ENCODE peak calls at places on chromosomes 12 and 14, in nine cellular contexts. One of them, this sample, is unnamed.

GRCh38 chr12:91965781-91966180 is 179.9 kb downstream of the BTG1 start:
- DNase-seq in HT-29: no peak
- DNase-seq in stimulated activated CD4-positive, alpha-beta T cell treated with anti-CD3 and anti-CD28 coated beads, TNF-alpha, amount 100 ng/mL, for 1 hour: no peak
- DNase-seq in hypothalamus: no peak
- DNase-seq in right cardiac atrium: no peak
- DNase-seq in CD4-positive, alpha-beta T cell: no peak
- DNase-seq in IMR-90: no peak
- DNase-seq in NAMALWA: no peak
- DNase-seq in COR-L47: no peak
- DNase-seq in this sample: no peak

GRCh38 chr12:100716949-100717732 is 77.4 kb upstream of the ANO4 start:
- DNase-seq in HT-29: no peak
- DNase-seq in stimulated activated CD4-positive, alpha-beta T cell treated with anti-CD3 and anti-CD28 coated beads, TNF-alpha, amount 100 ng/mL, for 1 hour: no peak
- DNase-seq in hypothalamus: no peak
- DNase-seq in right cardiac atrium: peak
- DNase-seq in CD4-positive, alpha-beta T cell: no peak
- DNase-seq in IMR-90: no peak
- DNase-seq in NAMALWA: no peak
- DNase-seq in COR-L47: peak
- DNase-seq in this sample: peak

GRCh38 chr12:6056406-6057211 is 67.9 kb downstream of the VWF start:
- DNase-seq in HT-29: peak
- DNase-seq in stimulated activated CD4-positive, alpha-beta T cell treated with anti-CD3 and anti-CD28 coated beads, TNF-alpha, amount 100 ng/mL, for 1 hour: no peak
- DNase-seq in hypothalamus: no peak
- DNase-seq in right cardiac atrium: no peak
- DNase-seq in CD4-positive, alpha-beta T cell: no peak
- DNase-seq in IMR-90: no peak
- DNase-seq in NAMALWA: peak
- DNase-seq in COR-L47: no peak
- DNase-seq in this sample: no peak

GRCh38 chr12:64609543-64610091 is 678 bp upstream of the RASSF3 start:
- DNase-seq in HT-29: peak
- DNase-seq in stimulated activated CD4-positive, alpha-beta T cell treated with anti-CD3 and anti-CD28 coated beads, TNF-alpha, amount 100 ng/mL, for 1 hour: no peak
- DNase-seq in hypothalamus: no peak
- DNase-seq in right cardiac atrium: no peak
- DNase-seq in CD4-positive, alpha-beta T cell: no peak
- DNase-seq in IMR-90: peak
- DNase-seq in NAMALWA: peak
- DNase-seq in COR-L47: no peak
- DNase-seq in this sample: peak

GRCh38 chr14:61503167-61503801 is 181.9 kb downstream of the PRKCH start:
- DNase-seq in HT-29: no peak
- DNase-seq in stimulated activated CD4-positive, alpha-beta T cell treated with anti-CD3 and anti-CD28 coated beads, TNF-alpha, amount 100 ng/mL, for 1 hour: peak
- DNase-seq in hypothalamus: no peak
- DNase-seq in right cardiac atrium: no peak
- DNase-seq in CD4-positive, alpha-beta T cell: peak
- DNase-seq in IMR-90: peak
- DNase-seq in NAMALWA: peak
- DNase-seq in COR-L47: no peak
- DNase-seq in this sample: no peak

GRCh38 chr14:65421201-65421981 is 8.9 kb downstream of the FUT8 start:
- DNase-seq in HT-29: no peak
- DNase-seq in stimulated activated CD4-positive, alpha-beta T cell treated with anti-CD3 and anti-CD28 coated beads, TNF-alpha, amount 100 ng/mL, for 1 hour: no peak
- DNase-seq in hypothalamus: no peak
- DNase-seq in right cardiac atrium: no peak
- DNase-seq in CD4-positive, alpha-beta T cell: no peak
- DNase-seq in IMR-90: peak
- DNase-seq in NAMALWA: no peak
- DNase-seq in COR-L47: no peak
- DNase-seq in this sample: peak

GRCh38 chr12:108697905-108698304 is 33.4 kb downstream of the CORO1C start:
- DNase-seq in HT-29: no peak
- DNase-seq in stimulated activated CD4-positive, alpha-beta T cell treated with anti-CD3 and anti-CD28 coated beads, TNF-alpha, amount 100 ng/mL, for 1 hour: no peak
- DNase-seq in hypothalamus: no peak
- DNase-seq in right cardiac atrium: no peak
- DNase-seq in CD4-positive, alpha-beta T cell: no peak
- DNase-seq in IMR-90: no peak
- DNase-seq in NAMALWA: no peak
- DNase-seq in COR-L47: peak
- DNase-seq in this sample: no peak

GRCh38 chr12:65487679-65488078 is 209.2 kb downstream of the MSRB3 start:
- DNase-seq in HT-29: no peak
- DNase-seq in stimulated activated CD4-positive, alpha-beta T cell treated with anti-CD3 and anti-CD28 coated beads, TNF-alpha, amount 100 ng/mL, for 1 hour: no peak
- DNase-seq in hypothalamus: no peak
- DNase-seq in right cardiac atrium: no peak
- DNase-seq in CD4-positive, alpha-beta T cell: no peak
- DNase-seq in IMR-90: no peak
- DNase-seq in NAMALWA: no peak
- DNase-seq in COR-L47: no peak
- DNase-seq in this sample: no peak

GRCh38 chr14:36660736-36661505 is 739 bp upstream of the PAX9 start:
- DNase-seq in HT-29: no peak
- DNase-seq in stimulated activated CD4-positive, alpha-beta T cell treated with anti-CD3 and anti-CD28 coated beads, TNF-alpha, amount 100 ng/mL, for 1 hour: no peak
- DNase-seq in hypothalamus: no peak
- DNase-seq in right cardiac atrium: no peak
- DNase-seq in CD4-positive, alpha-beta T cell: no peak
- DNase-seq in IMR-90: no peak
- DNase-seq in NAMALWA: no peak
- DNase-seq in COR-L47: no peak
- DNase-seq in this sample: no peak

GRCh38 chr12:121720762-121721161 is 8.2 kb downstream of the TMEM120B start:
- DNase-seq in HT-29: no peak
- DNase-seq in stimulated activated CD4-positive, alpha-beta T cell treated with anti-CD3 and anti-CD28 coated beads, TNF-alpha, amount 100 ng/mL, for 1 hour: no peak
- DNase-seq in hypothalamus: no peak
- DNase-seq in right cardiac atrium: no peak
- DNase-seq in CD4-positive, alpha-beta T cell: no peak
- DNase-seq in IMR-90: peak
- DNase-seq in NAMALWA: no peak
- DNase-seq in COR-L47: no peak
- DNase-seq in this sample: no peak

GRCh38 chr14:21913759-21914158 is 240.1 kb upstream of the OR4E1 start:
- DNase-seq in HT-29: peak
- DNase-seq in stimulated activated CD4-positive, alpha-beta T cell treated with anti-CD3 and anti-CD28 coated beads, TNF-alpha, amount 100 ng/mL, for 1 hour: peak
- DNase-seq in hypothalamus: no peak
- DNase-seq in right cardiac atrium: peak
- DNase-seq in CD4-positive, alpha-beta T cell: peak
- DNase-seq in IMR-90: peak
- DNase-seq in NAMALWA: peak
- DNase-seq in COR-L47: peak
- DNase-seq in this sample: peak

GRCh38 chr12:67989184-67989965 is at the start of gene IFNG-AS1:
- DNase-seq in HT-29: no peak
- DNase-seq in stimulated activated CD4-positive, alpha-beta T cell treated with anti-CD3 and anti-CD28 coated beads, TNF-alpha, amount 100 ng/mL, for 1 hour: no peak
- DNase-seq in hypothalamus: no peak
- DNase-seq in right cardiac atrium: no peak
- DNase-seq in CD4-positive, alpha-beta T cell: no peak
- DNase-seq in IMR-90: no peak
- DNase-seq in NAMALWA: peak
- DNase-seq in COR-L47: no peak
- DNase-seq in this sample: no peak

GRCh38 chr12:104276192-104277131 is 27.1 kb upstream of the EID3 start:
- DNase-seq in HT-29: peak
- DNase-seq in stimulated activated CD4-positive, alpha-beta T cell treated with anti-CD3 and anti-CD28 coated beads, TNF-alpha, amount 100 ng/mL, for 1 hour: no peak
- DNase-seq in hypothalamus: no peak
- DNase-seq in right cardiac atrium: no peak
- DNase-seq in CD4-positive, alpha-beta T cell: no peak
- DNase-seq in IMR-90: no peak
- DNase-seq in NAMALWA: peak
- DNase-seq in COR-L47: peak
- DNase-seq in this sample: no peak

GRCh38 chr14:94313991-94314655 is 9.0 kb downstream of the SERPINA6 start:
- DNase-seq in HT-29: no peak
- DNase-seq in stimulated activated CD4-positive, alpha-beta T cell treated with anti-CD3 and anti-CD28 coated beads, TNF-alpha, amount 100 ng/mL, for 1 hour: no peak
- DNase-seq in hypothalamus: no peak
- DNase-seq in right cardiac atrium: no peak
- DNase-seq in CD4-positive, alpha-beta T cell: no peak
- DNase-seq in IMR-90: peak
- DNase-seq in NAMALWA: no peak
- DNase-seq in COR-L47: no peak
- DNase-seq in this sample: peak

GRCh38 chr12:130627175-130627574 is 88.9 kb downstream of the RIMBP2 start:
- DNase-seq in HT-29: no peak
- DNase-seq in stimulated activated CD4-positive, alpha-beta T cell treated with anti-CD3 and anti-CD28 coated beads, TNF-alpha, amount 100 ng/mL, for 1 hour: no peak
- DNase-seq in hypothalamus: no peak
- DNase-seq in right cardiac atrium: no peak
- DNase-seq in CD4-positive, alpha-beta T cell: no peak
- DNase-seq in IMR-90: no peak
- DNase-seq in NAMALWA: no peak
- DNase-seq in COR-L47: no peak
- DNase-seq in this sample: no peak

GRCh38 chr14:94631536-94632304 is 19.5 kb downstream of the SERPINA3 start:
- DNase-seq in HT-29: no peak
- DNase-seq in stimulated activated CD4-positive, alpha-beta T cell treated with anti-CD3 and anti-CD28 coated beads, TNF-alpha, amount 100 ng/mL, for 1 hour: no peak
- DNase-seq in hypothalamus: no peak
- DNase-seq in right cardiac atrium: no peak
- DNase-seq in CD4-positive, alpha-beta T cell: no peak
- DNase-seq in IMR-90: no peak
- DNase-seq in NAMALWA: no peak
- DNase-seq in COR-L47: no peak
- DNase-seq in this sample: no peak

GRCh38 chr12:112418248-112418595 is 525 bp upstream of the PTPN11 start:
- DNase-seq in HT-29: no peak
- DNase-seq in stimulated activated CD4-positive, alpha-beta T cell treated with anti-CD3 and anti-CD28 coated beads, TNF-alpha, amount 100 ng/mL, for 1 hour: no peak
- DNase-seq in hypothalamus: no peak
- DNase-seq in right cardiac atrium: no peak
- DNase-seq in CD4-positive, alpha-beta T cell: no peak
- DNase-seq in IMR-90: peak
- DNase-seq in NAMALWA: no peak
- DNase-seq in COR-L47: no peak
- DNase-seq in this sample: peak

GRCh38 chr12:120229071-120229582 is 28.2 kb upstream of the RPLP0 start:
- DNase-seq in HT-29: peak
- DNase-seq in stimulated activated CD4-positive, alpha-beta T cell treated with anti-CD3 and anti-CD28 coated beads, TNF-alpha, amount 100 ng/mL, for 1 hour: no peak
- DNase-seq in hypothalamus: no peak
- DNase-seq in right cardiac atrium: peak
- DNase-seq in CD4-positive, alpha-beta T cell: no peak
- DNase-seq in IMR-90: no peak
- DNase-seq in NAMALWA: peak
- DNase-seq in COR-L47: no peak
- DNase-seq in this sample: no peak

GRCh38 chr12:131314524-131315090 is 360.9 kb downstream of the ADGRD1 start:
- DNase-seq in HT-29: no peak
- DNase-seq in stimulated activated CD4-positive, alpha-beta T cell treated with anti-CD3 and anti-CD28 coated beads, TNF-alpha, amount 100 ng/mL, for 1 hour: no peak
- DNase-seq in hypothalamus: no peak
- DNase-seq in right cardiac atrium: no peak
- DNase-seq in CD4-positive, alpha-beta T cell: no peak
- DNase-seq in IMR-90: no peak
- DNase-seq in NAMALWA: no peak
- DNase-seq in COR-L47: no peak
- DNase-seq in this sample: no peak